ENCODE peak calls at places on chromosome 11, in five cellular contexts. M, T, C, E and H are unnamed samples.

GRCh38 chr11:124746621-124747243 is 5.3 kb downstream of the VSIG2 start:
- DNase-seq in M (peak; percentile 94), E (peak; percentile 89), T (peak; percentile 84), C (peak; percentile 88), H (no peak)

GRCh38 chr11:33723238-33723881 is 12.9 kb downstream of the CD59 start:
- DNase-seq in E (no peak), M (no peak), T (peak; percentile 81), C (no peak), H (no peak)

GRCh38 chr11:128910583-128910982 is 19.4 kb downstream of the KCNJ5 start:
- DNase-seq in M (no peak), E (no peak), C (no peak), T (no peak), H (no peak)

GRCh38 chr11:44681698-44682097 is 45.1 kb upstream of the TSPAN18 start:
- DNase-seq in M (no peak), T (no peak), C (no peak), E (no peak), H (no peak)

GRCh38 chr11:40280161-40281054 is 1179.0 kb downstream of the LRRC4C start:
- DNase-seq in M (no peak), C (no peak), T (no peak), E (no peak), H (no peak)

GRCh38 chr11:60947666-60948065 is 4.3 kb downstream of the SLC15A3 start:
- DNase-seq in C (no peak), T (no peak), M (no peak), E (no peak), H (no peak)

GRCh38 chr11:116505466-116506247 is 267.1 kb downstream of the BUD13 start:
- DNase-seq in M (no peak), T (no peak), E (no peak), C (peak; percentile 37), H (no peak)

GRCh38 chr11:22197139-22197893 is 4.4 kb downstream of the ANO5 start:
- DNase-seq in E (no peak), M (no peak), T (no peak), C (no peak), H (no peak)

GRCh38 chr11:68130121-68130520 is 8.9 kb upstream of the CHKA start:
- DNase-seq in E (no peak), M (no peak), T (no peak), C (no peak), H (no peak)
- H3K9me3 ChIP-seq in E (peaks cover 30% of the 10 kb centered on the region), M (no peaks in the 10 kb centered on the region), T (no peaks in the 10 kb centered on the region), C (peaks cover 32% of the 10 kb centered on the region), H (no peaks in the 10 kb centered on the region)

DNA sequence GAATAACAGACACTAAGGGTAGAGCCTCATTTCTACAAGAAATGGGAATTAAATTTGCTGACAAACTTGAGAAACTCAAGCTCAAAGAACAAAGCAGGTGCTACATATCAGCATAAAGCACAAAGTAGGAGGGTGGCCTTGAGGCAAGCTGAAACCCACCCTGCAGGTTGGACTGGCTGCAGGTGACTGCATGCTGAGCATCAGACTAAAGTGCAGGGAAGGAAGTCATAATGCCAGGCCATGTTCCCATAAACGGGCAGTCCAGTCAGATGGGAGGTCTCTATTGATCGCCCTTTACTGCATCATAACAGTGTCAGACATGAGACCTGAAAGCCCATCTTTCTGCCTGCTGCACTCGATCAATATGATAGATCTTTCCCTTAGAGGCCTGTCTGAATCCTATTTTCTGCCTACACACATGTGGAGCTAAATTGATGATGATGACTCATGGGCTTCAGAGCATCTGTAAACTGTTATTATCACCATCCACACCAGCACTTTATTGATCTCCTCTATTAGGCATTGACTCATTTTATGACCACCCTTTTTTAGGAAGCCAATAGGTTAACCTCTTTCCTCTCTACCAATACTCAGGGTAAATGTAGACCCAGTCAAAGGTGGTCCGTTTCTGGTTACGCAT is 224.4 kb upstream of the DDI1 start:
- DNase-seq in M (no peak), T (no peak), C (no peak), E (no peak), H (no peak)
- TF ChIP-seq POLR2AphosphoS5 in M (no peak), T (no peak), C (no peak), E (no peak), H (no peak)

GRCh38 chr11:65040520-65041205 is 347 bp upstream of the SAC3D1 start:
- DNase-seq in M (peak; percentile 92), C (peak; percentile 94), T (peak; percentile 90), E (peak; percentile 95), H (peak; percentile 97)
- TF ChIP-seq POLR2A in M (peak; percentile 48), C (peak; percentile 58), T (no peak), E (peak; percentile 13), H (no peak)

GRCh38 chr11:58781345-58781744 is 49.6 kb upstream of the GLYAT start:
- DNase-seq in M (no peak), C (no peak), T (no peak), E (no peak), H (no peak)

GRCh38 chr11:58786693-58787092 is 55.0 kb upstream of the GLYAT start:
- DNase-seq in E (no peak), T (no peak), M (no peak), C (no peak), H (no peak)

GRCh38 chr11:58780578-58780977 is 48.8 kb upstream of the GLYAT start:
- DNase-seq in T (no peak), E (no peak), M (no peak), C (no peak), H (no peak)

GRCh38 chr11:58784995-58785394 is 53.3 kb upstream of the GLYAT start:
- DNase-seq in M (no peak), T (no peak), E (no peak), C (no peak), H (no peak)

DNA sequence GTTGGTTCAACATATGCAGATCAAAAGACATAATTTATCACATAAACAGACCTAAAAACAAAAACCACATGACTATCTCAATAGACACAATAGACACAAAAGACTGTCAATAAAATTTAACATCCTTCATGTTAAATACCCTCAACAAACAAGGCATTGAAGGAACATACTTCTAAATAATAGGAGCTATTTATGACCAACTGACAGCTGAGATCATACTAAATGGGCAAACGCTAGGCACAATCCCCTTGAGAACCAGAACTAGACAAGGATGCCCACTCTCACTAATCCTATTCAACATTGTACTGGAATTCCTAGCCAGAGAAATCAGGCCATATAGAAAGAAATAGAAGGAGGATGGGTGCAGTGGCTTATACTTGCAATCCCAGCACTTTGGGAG is 50.3 kb upstream of the GLYAT start:
- DNase-seq in T (no peak), M (no peak), C (no peak), E (no peak), H (no peak)
- H3K9me3 ChIP-seq in T (no peaks in the 10 kb centered on the region), M (no peaks in the 10 kb centered on the region), C (peaks cover 16% of the 10 kb centered on the region), E (no peaks in the 10 kb centered on the region), H (no peaks in the 10 kb centered on the region)